ENCODE peak calls at places on chromosomes 7 and 10, in ten cellular contexts. C, P, N, X, Q, Y, W, E, K and Z are unnamed samples.

GRCh38 chr7:154255324-154255723 is 203.1 kb downstream of the DPP6 start:
- DNase-seq in K (no peak), C (peak; percentile 39), N (no peak), Y (no peak), W (no peak), E (no peak), X (no peak), Q (no peak), P (no peak), Z (no peak)

GRCh38 chr7:76108540-76109233 is 60.8 kb downstream of the MDH2 start:
- DNase-seq in W (peak; percentile 24), N (no peak), E (no peak), Q (no peak), C (no peak), P (peak; percentile 42), Y (no peak), X (no peak), K (peak; percentile 33), Z (no peak)

GRCh38 chr10:51007781-51008180 is 66.5 kb upstream of the PRKG1 start:
- DNase-seq in P (peak; percentile 67), C (no peak), N (no peak), E (no peak), Y (no peak), W (peak; percentile 75), Q (no peak), X (no peak), K (no peak), Z (peak; percentile 34)

GRCh38 chr7:15085361-15085760 is 182.8 kb upstream of the DGKB start:
- DNase-seq in X (no peak), P (no peak), Q (no peak), C (no peak), E (no peak), N (no peak), W (no peak), Y (no peak), K (no peak), Z (no peak)

GRCh38 chr10:70738425-70739121 is 46.6 kb downstream of the TBATA start:
- DNase-seq in P (no peak), Q (no peak), C (no peak), Y (no peak), W (no peak), X (no peak), K (no peak), N (no peak), E (no peak), Z (no peak)

GRCh38 chr10:121819049-121819448 is 108.8 kb downstream of the ATE1 start:
- DNase-seq in Q (no peak), C (no peak), X (no peak), N (no peak), P (no peak), W (peak; percentile 39), K (no peak), E (no peak), Y (no peak), Z (no peak)

GRCh38 chr10:118562877-118563276 is 32.6 kb downstream of the PRLHR start:
- DNase-seq in X (no peak), P (no peak), C (no peak), N (peak; percentile 63), Y (no peak), E (no peak), K (no peak), Q (no peak), W (no peak), Z (no peak)

GRCh38 chr7:75840029-75840428 is 26.4 kb upstream of the CCL24 start:
- DNase-seq in C (no peak), K (no peak), Y (no peak), Q (no peak), E (no peak), X (no peak), P (no peak), N (no peak), W (no peak), Z (no peak)

GRCh38 chr7:26958834-26959233 is 94.4 kb upstream of the SKAP2 start:
- DNase-seq in Y (no peak), X (no peak), E (no peak), N (no peak), K (peak; percentile 80), W (peak; percentile 94), P (peak; percentile 48), C (no peak), Q (no peak), Z (peak; percentile 93)

GRCh38 chr7:7201583-7202374 is 19.4 kb downstream of the C1GALT1 start:
- DNase-seq in W (no peak), K (no peak), E (peak; percentile 13), N (no peak), Y (peak; percentile 10), C (no peak), Q (peak; percentile 29), X (peak; percentile 25), P (no peak), Z (no peak)

GRCh38 chr10:24132741-24133140 is 76.2 kb upstream of the KIAA1217 start:
- DNase-seq in K (no peak), E (no peak), X (no peak), P (peak; percentile 2), Y (no peak), N (no peak), C (no peak), W (no peak), Q (no peak), Z (no peak)

GRCh38 chr10:65581426-65582026 is 1344.3 kb upstream of the LRRTM3 start:
- DNase-seq in C (no peak), Y (no peak), E (no peak), N (no peak), K (no peak), Q (no peak), W (no peak), P (no peak), X (no peak), Z (peak; percentile 1)

GRCh38 chr10:88086187-88086954 is 222.9 kb downstream of the PTEN start:
- DNase-seq in P (no peak), Q (no peak), Y (no peak), N (no peak), W (no peak), K (no peak), C (no peak), E (no peak), X (no peak), Z (no peak)

GRCh38 chr10:110221721-110222261 is 14.4 kb downstream of the MXI1 start:
- DNase-seq in N (peak; percentile 93), P (peak; percentile 96), C (peak; percentile 96), X (peak; percentile 32), Y (peak; percentile 67), Q (peak; percentile 75), E (peak; percentile 66), W (peak; percentile 98), K (peak; percentile 95), Z (peak; percentile 90)

GRCh38 chr10:122592161-122592560 is 31.6 kb downstream of the DMBT1 start:
- DNase-seq in K (no peak), Q (no peak), P (no peak), E (no peak), X (no peak), W (no peak), C (no peak), N (no peak), Y (no peak), Z (peak; percentile 73)

GRCh38 chr10:97333601-97334369 is 744 bp downstream of the FRAT2 start:
- DNase-seq in Q (peak; percentile 55), K (peak; percentile 54), C (no peak), Y (peak; percentile 5), X (peak; percentile 10), P (peak; percentile 59), W (peak; percentile 45), N (peak; percentile 58), E (no peak), Z (no peak)

GRCh38 chr10:31384589-31384949 is 65.6 kb downstream of the ZEB1 start:
- DNase-seq in P (peak; percentile 71), E (no peak), Q (no peak), C (no peak), Y (no peak), K (peak; percentile 42), W (peak; percentile 38), N (no peak), X (no peak), Z (no peak)

GRCh38 chr7:155230169-155230593 is 67.5 kb upstream of the INSIG1 start:
- DNase-seq in K (peak; percentile 97), Y (no peak), W (peak; percentile 99), E (no peak), N (no peak), X (no peak), P (peak; percentile 97), C (no peak), Q (no peak), Z (peak; percentile 100)

GRCh38 chr10:126565456-126565855 is 105.0 kb downstream of the C10orf90 start:
- DNase-seq in P (no peak), Y (no peak), C (peak; percentile 79), N (no peak), Q (no peak), W (no peak), E (no peak), X (no peak), K (peak; percentile 61), Z (no peak)

GRCh38 chr7:47968852-47969774 is 10.3 kb downstream of the HUS1 start:
- DNase-seq in X (no peak), P (peak; percentile 73), W (peak; percentile 74), Y (peak; percentile 14), K (peak; percentile 76), E (peak; percentile 50), Q (peak; percentile 64), N (peak; percentile 27), C (peak; percentile 70), Z (peak; percentile 62)

GRCh38 chr10:86385806-86386205 is 19.2 kb upstream of the GRID1 start:
- DNase-seq in W (no peak), K (no peak), C (peak; percentile 81), X (no peak), Q (no peak), E (no peak), N (no peak), Y (no peak), P (no peak), Z (no peak)

GRCh38 chr7:87886875-87887274 is 10.6 kb downstream of the DBF4 start:
- DNase-seq in K (peak; percentile 67), N (peak; percentile 19), X (no peak), E (no peak), P (peak; percentile 65), C (no peak), Y (no peak), Q (no peak), W (peak; percentile 56), Z (peak; percentile 49)

GRCh38 chr7:32941181-32941995 is 15.9 kb upstream of the FKBP9 start:
- DNase-seq in N (no peak), C (no peak), P (peak; percentile 19), E (no peak), Y (no peak), Q (no peak), X (no peak), W (no peak), K (peak; percentile 13), Z (no peak)

GRCh38 chr7:94295805-94296204 is 98.9 kb upstream of the COL1A2 start:
- DNase-seq in C (no peak), Q (no peak), X (no peak), K (peak; percentile 88), Y (no peak), P (peak; percentile 92), E (no peak), N (no peak), W (peak; percentile 85), Z (peak; percentile 92)

GRCh38 chr10:98363188-98363587 is 51.8 kb downstream of the PYROXD2 start:
- DNase-seq in Y (no peak), P (no peak), E (no peak), K (no peak), W (no peak), Q (no peak), N (no peak), C (no peak), X (no peak), Z (no peak)

GRCh38 chr7:75599244-75599771 is 107.2 kb downstream of the SPDYE5 start:
- DNase-seq in X (no peak), C (no peak), W (no peak), E (no peak), N (no peak), Y (no peak), K (peak; percentile 33), P (no peak), Q (no peak), Z (no peak)

GRCh38 chr10:132904169-132904813 is 38.1 kb downstream of the CFAP46 start:
- DNase-seq in X (no peak), C (no peak), K (peak; percentile 14), Q (peak; percentile 68), W (peak; percentile 24), E (peak; percentile 23), Y (no peak), N (peak; percentile 43), P (peak; percentile 43), Z (peak; percentile 3)

GRCh38 chr7:100130608-100131453 is 4.1 kb downstream of the MBLAC1 start:
- DNase-seq in C (peak; percentile 93), K (peak; percentile 48), X (peak; percentile 83), W (peak; percentile 27), E (peak; percentile 81), N (peak; percentile 20), Y (peak; percentile 76), P (peak; percentile 66), Q (peak; percentile 92), Z (peak; percentile 45)